ENCODE peak calls at places on chromosomes 6 and 20, in nine cellular contexts. One of them, this sample, is unnamed.

GRCh38 chr6:136067731-136068341 is 182.3 kb downstream of the MTFR2 start:
- DNase-seq in esophagus muscularis mucosa: no peak
- DNase-seq in Peyer's patch: no peak
- DNase-seq in adrenal gland: no peak
- DNase-seq in CD4-positive, alpha-beta memory T cell: no peak
- DNase-seq in prostate gland: no peak
- DNase-seq in right lobe of liver: no peak
- DNase-seq in suprapubic skin: no peak
- DNase-seq in lower lobe of right lung: no peak
- DNase-seq in this sample: no peak

GRCh38 chr6:117448732-117449131 is 23.0 kb upstream of the ROS1 start:
- DNase-seq in CD4-positive, alpha-beta memory T cell: no peak
- DNase-seq in esophagus muscularis mucosa: no peak
- DNase-seq in Peyer's patch: no peak
- DNase-seq in adrenal gland: no peak
- DNase-seq in lower lobe of right lung: no peak
- DNase-seq in prostate gland: no peak
- DNase-seq in suprapubic skin: no peak
- DNase-seq in right lobe of liver: no peak
- DNase-seq in this sample: no peak

GRCh38 chr6:157775376-157775775 is 47.7 kb upstream of the SNX9 start:
- DNase-seq in CD4-positive, alpha-beta memory T cell: no peak
- DNase-seq in Peyer's patch: no peak
- DNase-seq in lower lobe of right lung: no peak
- DNase-seq in adrenal gland: no peak
- DNase-seq in prostate gland: no peak
- DNase-seq in right lobe of liver: no peak
- DNase-seq in suprapubic skin: no peak
- DNase-seq in esophagus muscularis mucosa: peak
- DNase-seq in this sample: no peak

GRCh38 chr6:158158748-158159147 is 9.3 kb downstream of the SERAC1 start:
- DNase-seq in CD4-positive, alpha-beta memory T cell: no peak
- DNase-seq in adrenal gland: no peak
- DNase-seq in esophagus muscularis mucosa: no peak
- DNase-seq in prostate gland: no peak
- DNase-seq in right lobe of liver: no peak
- DNase-seq in suprapubic skin: no peak
- DNase-seq in lower lobe of right lung: no peak
- DNase-seq in Peyer's patch: no peak
- DNase-seq in this sample: no peak

GRCh38 chr6:34484899-34485298 is 19.0 kb downstream of the PACSIN1 start:
- DNase-seq in Peyer's patch: no peak
- DNase-seq in esophagus muscularis mucosa: no peak
- DNase-seq in prostate gland: no peak
- DNase-seq in CD4-positive, alpha-beta memory T cell: peak
- DNase-seq in lower lobe of right lung: no peak
- DNase-seq in right lobe of liver: no peak
- DNase-seq in suprapubic skin: no peak
- DNase-seq in adrenal gland: no peak
- DNase-seq in this sample: no peak

GRCh38 chr6:132687306-132687705 is 26.5 kb downstream of the VNN1 start:
- DNase-seq in suprapubic skin: no peak
- DNase-seq in CD4-positive, alpha-beta memory T cell: no peak
- DNase-seq in right lobe of liver: no peak
- DNase-seq in lower lobe of right lung: no peak
- DNase-seq in Peyer's patch: no peak
- DNase-seq in adrenal gland: no peak
- DNase-seq in prostate gland: no peak
- DNase-seq in esophagus muscularis mucosa: no peak
- DNase-seq in this sample: no peak

GRCh38 chr6:49919261-49919660 is 44.7 kb downstream of the DEFB114 start:
- DNase-seq in CD4-positive, alpha-beta memory T cell: no peak
- DNase-seq in right lobe of liver: no peak
- DNase-seq in adrenal gland: no peak
- DNase-seq in prostate gland: no peak
- DNase-seq in esophagus muscularis mucosa: no peak
- DNase-seq in Peyer's patch: no peak
- DNase-seq in lower lobe of right lung: no peak
- DNase-seq in suprapubic skin: no peak
- DNase-seq in this sample: no peak

GRCh38 chr20:50745634-50746137 is 14.3 kb downstream of the PARD6B start:
- DNase-seq in esophagus muscularis mucosa: no peak
- DNase-seq in suprapubic skin: no peak
- DNase-seq in prostate gland: no peak
- DNase-seq in Peyer's patch: no peak
- DNase-seq in right lobe of liver: no peak
- DNase-seq in adrenal gland: no peak
- DNase-seq in CD4-positive, alpha-beta memory T cell: no peak
- DNase-seq in lower lobe of right lung: no peak
- DNase-seq in this sample: no peak

GRCh38 chr6:125358898-125359297 is 57.1 kb upstream of the HDDC2 start:
- DNase-seq in suprapubic skin: no peak
- DNase-seq in CD4-positive, alpha-beta memory T cell: no peak
- DNase-seq in adrenal gland: no peak
- DNase-seq in esophagus muscularis mucosa: no peak
- DNase-seq in right lobe of liver: no peak
- DNase-seq in lower lobe of right lung: no peak
- DNase-seq in Peyer's patch: no peak
- DNase-seq in prostate gland: no peak
- DNase-seq in this sample: no peak

GRCh38 chr6:127464881-127465459 is 5.8 kb upstream of the KIAA0408 start:
- DNase-seq in esophagus muscularis mucosa: no peak
- DNase-seq in CD4-positive, alpha-beta memory T cell: peak
- DNase-seq in Peyer's patch: peak
- DNase-seq in lower lobe of right lung: peak
- DNase-seq in right lobe of liver: peak
- DNase-seq in prostate gland: peak
- DNase-seq in adrenal gland: peak
- DNase-seq in suprapubic skin: peak
- DNase-seq in this sample: peak

GRCh38 chr20:25248501-25249172 is 752 bp downstream of the PYGB start:
- DNase-seq in right lobe of liver: no peak
- DNase-seq in prostate gland: no peak
- DNase-seq in suprapubic skin: peak
- DNase-seq in CD4-positive, alpha-beta memory T cell: no peak
- DNase-seq in Peyer's patch: peak
- DNase-seq in adrenal gland: no peak
- DNase-seq in esophagus muscularis mucosa: no peak
- DNase-seq in lower lobe of right lung: no peak
- DNase-seq in this sample: no peak

GRCh38 chr6:130602151-130602770 is 224.9 kb upstream of the SMLR1 start:
- DNase-seq in Peyer's patch: no peak
- DNase-seq in prostate gland: no peak
- DNase-seq in right lobe of liver: no peak
- DNase-seq in esophagus muscularis mucosa: no peak
- DNase-seq in CD4-positive, alpha-beta memory T cell: peak
- DNase-seq in suprapubic skin: no peak
- DNase-seq in adrenal gland: peak
- DNase-seq in lower lobe of right lung: no peak
- DNase-seq in this sample: peak

GRCh38 chr6:160239929-160240690 is 18.5 kb downstream of the SLC22A2 start:
- DNase-seq in esophagus muscularis mucosa: no peak
- DNase-seq in CD4-positive, alpha-beta memory T cell: no peak
- DNase-seq in adrenal gland: no peak
- DNase-seq in lower lobe of right lung: no peak
- DNase-seq in suprapubic skin: no peak
- DNase-seq in right lobe of liver: no peak
- DNase-seq in Peyer's patch: no peak
- DNase-seq in prostate gland: no peak
- DNase-seq in this sample: no peak

GRCh38 chr20:51434556-51435256 is 107.8 kb downstream of the NFATC2 start:
- DNase-seq in prostate gland: no peak
- DNase-seq in CD4-positive, alpha-beta memory T cell: no peak
- DNase-seq in Peyer's patch: no peak
- DNase-seq in right lobe of liver: no peak
- DNase-seq in adrenal gland: no peak
- DNase-seq in lower lobe of right lung: no peak
- DNase-seq in esophagus muscularis mucosa: no peak
- DNase-seq in suprapubic skin: no peak
- DNase-seq in this sample: no peak

DNA sequence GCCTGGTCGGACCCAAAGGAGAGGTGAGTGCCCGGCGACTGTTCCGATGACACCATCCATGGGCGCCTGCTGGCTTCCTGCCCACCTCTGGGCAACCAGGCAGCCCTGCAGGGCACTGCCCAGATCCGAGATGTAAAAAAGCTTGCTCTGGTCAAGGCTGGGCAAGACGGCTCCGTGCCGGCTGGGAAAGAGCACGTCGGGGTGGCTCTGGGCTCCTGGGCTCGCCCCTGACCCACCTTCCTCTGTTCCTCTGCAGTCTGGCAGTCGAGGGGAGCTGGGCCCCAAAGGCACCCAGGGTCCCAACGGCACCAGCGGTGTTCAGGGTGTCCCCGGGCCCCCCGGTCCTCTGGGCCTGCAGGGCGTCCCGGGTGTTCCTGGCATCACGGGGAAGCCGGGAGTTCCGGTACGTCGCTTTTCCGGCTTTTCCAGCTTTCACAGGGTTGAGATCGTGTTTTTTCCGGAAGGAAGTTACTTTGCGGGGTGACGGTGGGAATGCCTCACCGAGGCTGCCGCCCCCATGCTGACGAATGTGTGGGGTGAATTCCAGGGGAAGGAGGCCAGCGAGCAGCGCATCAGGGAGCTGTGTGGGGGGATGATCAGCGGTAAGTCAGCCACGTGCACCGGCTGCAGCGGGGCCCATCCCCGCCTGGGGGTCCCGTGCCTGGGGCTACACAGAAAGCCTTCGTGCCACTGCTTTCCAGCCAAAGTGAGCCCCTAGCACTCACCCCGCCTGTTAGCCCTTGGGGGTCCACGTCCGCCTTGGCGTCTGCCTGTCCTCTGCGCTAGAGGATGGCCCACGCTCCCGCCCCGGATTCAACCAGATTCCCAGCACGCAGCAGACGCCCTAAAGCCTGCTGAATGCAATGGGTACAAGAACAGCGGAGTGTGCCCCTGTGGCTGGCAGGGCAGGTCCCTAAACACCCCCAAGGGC is 19.3 kb downstream of the COL9A3 start:
- DNase-seq in right lobe of liver: no peak
- DNase-seq in Peyer's patch: no peak
- DNase-seq in CD4-positive, alpha-beta memory T cell: no peak
- DNase-seq in suprapubic skin: no peak
- DNase-seq in adrenal gland: no peak
- DNase-seq in esophagus muscularis mucosa: no peak
- DNase-seq in lower lobe of right lung: no peak
- DNase-seq in prostate gland: no peak
- DNase-seq in this sample: no peak
- H3K4me3 ChIP-seq in right lobe of liver: no peak
- H3K4me3 ChIP-seq in Peyer's patch: no peak
- H3K4me3 ChIP-seq in CD4-positive, alpha-beta memory T cell: no peak
- H3K4me3 ChIP-seq in suprapubic skin: peak
- H3K4me3 ChIP-seq in adrenal gland: no peak
- H3K4me3 ChIP-seq in esophagus muscularis mucosa: no peak
- H3K4me3 ChIP-seq in lower lobe of right lung: no peak
- H3K4me3 ChIP-seq in prostate gland: no peak
- H3K4me3 ChIP-seq in this sample: no peak

GRCh38 chr20:38217791-38218565 is 42.6 kb downstream of the KIAA1755 start:
- DNase-seq in lower lobe of right lung: no peak
- DNase-seq in suprapubic skin: no peak
- DNase-seq in adrenal gland: peak
- DNase-seq in esophagus muscularis mucosa: no peak
- DNase-seq in right lobe of liver: no peak
- DNase-seq in Peyer's patch: no peak
- DNase-seq in CD4-positive, alpha-beta memory T cell: no peak
- DNase-seq in prostate gland: no peak
- DNase-seq in this sample: peak
- H3K27ac ChIP-seq in lower lobe of right lung: no peak
- H3K27ac ChIP-seq in suprapubic skin: no peak
- H3K27ac ChIP-seq in adrenal gland: no peak
- H3K27ac ChIP-seq in esophagus muscularis mucosa: no peak
- H3K27ac ChIP-seq in right lobe of liver: no peak
- H3K27ac ChIP-seq in Peyer's patch: no peak
- H3K27ac ChIP-seq in CD4-positive, alpha-beta memory T cell: no peak
- H3K27ac ChIP-seq in prostate gland: no peak
- H3K27ac ChIP-seq in this sample: peak

GRCh38 chr20:62959998-62960436 is 7.5 kb downstream of the SLC17A9 start:
- DNase-seq in CD4-positive, alpha-beta memory T cell: no peak
- DNase-seq in lower lobe of right lung: no peak
- DNase-seq in Peyer's patch: no peak
- DNase-seq in right lobe of liver: no peak
- DNase-seq in adrenal gland: no peak
- DNase-seq in prostate gland: no peak
- DNase-seq in suprapubic skin: no peak
- DNase-seq in esophagus muscularis mucosa: no peak
- DNase-seq in this sample: no peak

GRCh38 chr20:62962221-62962879 is 9.8 kb downstream of the SLC17A9 start:
- DNase-seq in prostate gland: no peak
- DNase-seq in esophagus muscularis mucosa: no peak
- DNase-seq in adrenal gland: no peak
- DNase-seq in lower lobe of right lung: no peak
- DNase-seq in CD4-positive, alpha-beta memory T cell: no peak
- DNase-seq in Peyer's patch: no peak
- DNase-seq in right lobe of liver: peak
- DNase-seq in suprapubic skin: no peak
- DNase-seq in this sample: no peak

GRCh38 chr20:62961799-62962198 is 9.3 kb downstream of the SLC17A9 start:
- DNase-seq in suprapubic skin: no peak
- DNase-seq in Peyer's patch: no peak
- DNase-seq in lower lobe of right lung: no peak
- DNase-seq in right lobe of liver: peak
- DNase-seq in esophagus muscularis mucosa: no peak
- DNase-seq in adrenal gland: no peak
- DNase-seq in prostate gland: no peak
- DNase-seq in CD4-positive, alpha-beta memory T cell: no peak
- DNase-seq in this sample: no peak

GRCh38 chr20:62962891-62963613 is 10.5 kb downstream of the SLC17A9 start:
- DNase-seq in prostate gland: no peak
- DNase-seq in CD4-positive, alpha-beta memory T cell: no peak
- DNase-seq in esophagus muscularis mucosa: no peak
- DNase-seq in right lobe of liver: peak
- DNase-seq in lower lobe of right lung: no peak
- DNase-seq in Peyer's patch: no peak
- DNase-seq in suprapubic skin: no peak
- DNase-seq in adrenal gland: no peak
- DNase-seq in this sample: no peak

DNA sequence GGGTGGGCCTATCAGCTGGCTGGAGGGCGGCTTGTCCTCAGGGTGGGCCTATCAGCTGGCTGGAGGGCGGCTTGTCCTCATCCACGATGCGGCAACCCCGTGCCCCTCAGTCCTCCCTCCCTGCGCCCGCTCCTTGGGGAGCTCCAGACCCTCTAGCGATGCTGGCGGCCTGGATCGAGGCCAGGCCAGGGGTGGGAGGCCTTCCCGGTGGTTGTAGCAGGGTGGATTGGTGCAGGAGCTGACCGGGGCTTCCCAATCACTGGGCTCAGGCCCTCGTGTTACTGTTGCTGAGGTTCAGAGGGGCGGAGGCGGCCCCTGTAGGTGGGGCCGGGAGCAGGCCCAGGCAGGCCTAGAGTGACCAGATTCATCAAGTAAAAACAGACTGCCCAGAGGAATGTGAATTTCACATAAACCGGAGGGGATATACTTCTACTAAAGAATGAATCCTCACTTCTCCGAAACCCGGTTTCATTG is 8.8 kb downstream of the SLC17A9 start:
- DNase-seq in prostate gland: no peak
- DNase-seq in CD4-positive, alpha-beta memory T cell: no peak
- DNase-seq in esophagus muscularis mucosa: no peak
- DNase-seq in lower lobe of right lung: no peak
- DNase-seq in Peyer's patch: no peak
- DNase-seq in right lobe of liver: peak
- DNase-seq in adrenal gland: no peak
- DNase-seq in suprapubic skin: no peak
- DNase-seq in this sample: no peak
- H3K4me3 ChIP-seq in prostate gland: no peak
- H3K4me3 ChIP-seq in CD4-positive, alpha-beta memory T cell: no peak
- H3K4me3 ChIP-seq in esophagus muscularis mucosa: no peak
- H3K4me3 ChIP-seq in lower lobe of right lung: no peak
- H3K4me3 ChIP-seq in Peyer's patch: no peak
- H3K4me3 ChIP-seq in right lobe of liver: no peak
- H3K4me3 ChIP-seq in adrenal gland: no peak
- H3K4me3 ChIP-seq in suprapubic skin: no peak
- H3K4me3 ChIP-seq in this sample: no peak

GRCh38 chr6:134541001-134541400 is 223.1 kb upstream of the SGK1 start:
- DNase-seq in Peyer's patch: no peak
- DNase-seq in CD4-positive, alpha-beta memory T cell: no peak
- DNase-seq in suprapubic skin: no peak
- DNase-seq in lower lobe of right lung: no peak
- DNase-seq in adrenal gland: no peak
- DNase-seq in right lobe of liver: no peak
- DNase-seq in prostate gland: no peak
- DNase-seq in esophagus muscularis mucosa: no peak
- DNase-seq in this sample: no peak
- H3K27ac ChIP-seq in Peyer's patch: no peak
- H3K27ac ChIP-seq in CD4-positive, alpha-beta memory T cell: no peak
- H3K27ac ChIP-seq in suprapubic skin: peak
- H3K27ac ChIP-seq in lower lobe of right lung: peak
- H3K27ac ChIP-seq in adrenal gland: no peak
- H3K27ac ChIP-seq in right lobe of liver: no peak
- H3K27ac ChIP-seq in prostate gland: no peak
- H3K27ac ChIP-seq in esophagus muscularis mucosa: no peak
- H3K27ac ChIP-seq in this sample: no peak